ENCODE peak calls at places on chromosomes 2 and 18, in seven cellular contexts. F is brain microvascular endothelial cell, A is body of pancreas, W is BJ, Q is GM23338, N is heart right ventricle, C is dorsolateral prefrontal cortex. M is an unnamed sample.

GRCh38 chr2:28683100-28683706 is 68.4 kb upstream of the PPP1CB start:
- DNase-seq in N (peak), W (no peak), C (no peak), F (peak), Q (peak), A (peak), M (peak)

GRCh38 chr18:57441395-57441794 is 6.2 kb downstream of the ONECUT2 start:
- DNase-seq in N (no peak), W (no peak), A (no peak), C (no peak), Q (peak), F (no peak), M (peak)

GRCh38 chr2:54676656-54677055 is 46.8 kb upstream of the EML6 start:
- DNase-seq in C (no peak), A (no peak), F (no peak), W (no peak), Q (no peak), N (no peak), M (peak)

GRCh38 chr2:220704810-220705209 is 867.3 kb downstream of the EPHA4 start:
- DNase-seq in A (no peak), F (no peak), N (no peak), Q (no peak), C (no peak), W (no peak), M (no peak)

GRCh38 chr2:26670931-26671460 is 21.5 kb upstream of the KCNK3 start:
- DNase-seq in C (no peak), N (no peak), A (no peak), Q (no peak), W (no peak), F (no peak), M (no peak)

GRCh38 chr2:104091894-104092293 is 762.0 kb upstream of the POU3F3 start:
- DNase-seq in N (no peak), Q (peak), A (no peak), F (no peak), W (no peak), C (no peak), M (no peak)

GRCh38 chr2:108169982-108170625 is 69.7 kb upstream of the SULT1C3 start:
- DNase-seq in W (no peak), Q (peak), N (no peak), F (no peak), C (no peak), A (no peak), M (peak)

GRCh38 chr2:224987733-224988132 is 54.5 kb downstream of the DOCK10 start:
- DNase-seq in W (no peak), Q (no peak), C (no peak), N (no peak), F (no peak), A (no peak), M (no peak)

GRCh38 chr18:46950064-46950656 is 32.8 kb downstream of the KATNAL2 start:
- DNase-seq in C (no peak), A (no peak), Q (peak), W (no peak), N (no peak), F (peak), M (no peak)

GRCh38 chr2:207241198-207241597 is 75.5 kb upstream of the KLF7 start:
- DNase-seq in W (no peak), Q (no peak), F (no peak), N (no peak), C (no peak), A (no peak), M (peak)

GRCh38 chr2:71498261-71498701 is 44.9 kb downstream of the DYSF start:
- DNase-seq in A (no peak), W (peak), N (no peak), Q (no peak), C (no peak), F (peak), M (peak)

GRCh38 chr2:36486546-36487044 is 111.4 kb downstream of the FEZ2 start:
- DNase-seq in N (no peak), F (peak), Q (peak), A (no peak), C (no peak), W (peak), M (peak)

GRCh38 chr2:215136669-215137328 is 1.6 kb downstream of the ABCA12 start:
- DNase-seq in C (no peak), W (no peak), N (no peak), F (peak), Q (no peak), A (no peak), M (no peak)

GRCh38 chr2:55085113-55085713 is 35.0 kb upstream of the RTN4 start:
- DNase-seq in W (no peak), Q (no peak), F (no peak), A (no peak), C (no peak), N (no peak), M (no peak)

GRCh38 chr2:109098921-109099273 is 30.1 kb upstream of the SH3RF3 start:
- DNase-seq in A (no peak), Q (no peak), W (no peak), F (no peak), C (no peak), N (no peak), M (no peak)

GRCh38 chr2:242035858-242036652 is 166.5 kb downstream of the RTP5 start:
- DNase-seq in W (no peak), C (no peak), N (no peak), A (no peak), F (no peak), Q (no peak), M (no peak)

GRCh38 chr2:189217546-189217945 is 38.0 kb upstream of the COL5A2 start:
- DNase-seq in F (peak), N (no peak), C (no peak), A (no peak), Q (peak), W (peak), M (peak)

GRCh38 chr2:88808083-88808482 is 116.6 kb downstream of the RPIA start:
- DNase-seq in Q (no peak), W (no peak), A (no peak), F (no peak), N (no peak), C (no peak), M (no peak)

GRCh38 chr18:10689954-10690302 is 164.1 kb downstream of the NAPG start:
- DNase-seq in W (no peak), Q (no peak), F (no peak), N (no peak), C (no peak), A (no peak), M (no peak)

GRCh38 chr2:192070099-192070498 is 124.6 kb downstream of the TMEFF2 start:
- DNase-seq in F (no peak), Q (no peak), C (no peak), A (no peak), N (no peak), W (no peak), M (peak)

GRCh38 chr2:70523996-70524965 is 29.3 kb downstream of the TGFA start:
- DNase-seq in F (peak), C (no peak), Q (peak), A (peak), N (no peak), W (peak), M (no peak)

GRCh38 chr18:49214058-49214457 is 246.4 kb downstream of the DYM start:
- DNase-seq in W (no peak), N (no peak), A (no peak), Q (no peak), C (no peak), F (no peak), M (no peak)

GRCh38 chr2:232330068-232330999 is 48.2 kb upstream of the ALPP start:
- DNase-seq in N (no peak), A (no peak), W (no peak), Q (peak), C (no peak), F (no peak), M (no peak)

GRCh38 chr2:148720501-148720998 is 76.0 kb downstream of the EPC2 start:
- DNase-seq in W (no peak), F (no peak), Q (peak), C (peak), N (no peak), A (no peak), M (peak)

GRCh38 chr2:147846382-147847081 is 1.7 kb downstream of the ACVR2A start:
- DNase-seq in F (no peak), Q (no peak), N (no peak), C (no peak), A (no peak), W (no peak), M (peak)

GRCh38 chr2:226799976-226800940 is 638 bp upstream of the IRS1 start:
- DNase-seq in A (peak), F (no peak), Q (peak), N (no peak), C (peak), W (no peak), M (no peak)

GRCh38 chr18:77000527-77000926 is 132.1 kb downstream of the MBP start:
- DNase-seq in F (peak), C (no peak), A (peak), W (no peak), N (peak), Q (peak), M (peak)

GRCh38 chr2:207879536-207879935 is 109.8 kb upstream of the FZD5 start:
- DNase-seq in W (peak), N (no peak), F (peak), Q (no peak), C (no peak), A (no peak), M (peak)

GRCh38 chr18:23377669-23378469 is 75.2 kb upstream of the RIOK3 start:
- DNase-seq in W (peak), F (peak), Q (no peak), C (no peak), A (no peak), N (no peak), M (peak)

GRCh38 chr2:187993516-187993915 is 298.2 kb upstream of the GULP1 start:
- DNase-seq in F (peak), N (no peak), C (no peak), W (peak), A (no peak), Q (peak), M (peak)

GRCh38 chr18:48854780-48855179 is 96.0 kb downstream of the SMAD7 start:
- DNase-seq in N (no peak), W (no peak), Q (no peak), C (no peak), F (no peak), A (no peak), M (no peak)

GRCh38 chr18:7945882-7946281 is 378.8 kb downstream of the PTPRM start:
- DNase-seq in W (peak), F (peak), C (no peak), A (peak), N (no peak), Q (no peak), M (peak)

GRCh38 chr18:7855051-7855450 is 287.9 kb downstream of the PTPRM start:
- DNase-seq in Q (no peak), F (no peak), A (no peak), C (no peak), N (peak), W (no peak), M (no peak)

GRCh38 chr2:208280933-208281332 is 14.9 kb downstream of the PIKFYVE start:
- DNase-seq in N (no peak), F (peak), C (no peak), W (peak), A (no peak), Q (no peak), M (peak)

GRCh38 chr2:71995067-71995665 is 152.5 kb downstream of the CYP26B1 start:
- DNase-seq in A (no peak), Q (peak), F (peak), C (no peak), N (no peak), W (no peak), M (peak)

GRCh38 chr18:49161627-49162026 is 210.9 kb upstream of the SMAD7 start:
- DNase-seq in N (no peak), F (peak), Q (no peak), C (no peak), A (no peak), W (no peak), M (no peak)

GRCh38 chr18:76441002-76441667 is 53.9 kb downstream of the ZNF516 start:
- DNase-seq in Q (no peak), F (no peak), N (no peak), W (no peak), C (no peak), A (no peak), M (no peak)

GRCh38 chr2:229319558-229319957 is 48.5 kb upstream of the PID1 start:
- DNase-seq in F (no peak), C (no peak), W (no peak), Q (no peak), N (no peak), A (no peak), M (no peak)

GRCh38 chr2:239516286-239516953 is 115.6 kb upstream of the HDAC4 start:
- DNase-seq in Q (no peak), N (no peak), A (no peak), W (no peak), F (no peak), C (no peak), M (no peak)
- TF ChIP-seq CTCF in Q (no peak), N (no peak), A (no peak), W (no peak), F (no peak), C (no peak), M (no peak)

DNA sequence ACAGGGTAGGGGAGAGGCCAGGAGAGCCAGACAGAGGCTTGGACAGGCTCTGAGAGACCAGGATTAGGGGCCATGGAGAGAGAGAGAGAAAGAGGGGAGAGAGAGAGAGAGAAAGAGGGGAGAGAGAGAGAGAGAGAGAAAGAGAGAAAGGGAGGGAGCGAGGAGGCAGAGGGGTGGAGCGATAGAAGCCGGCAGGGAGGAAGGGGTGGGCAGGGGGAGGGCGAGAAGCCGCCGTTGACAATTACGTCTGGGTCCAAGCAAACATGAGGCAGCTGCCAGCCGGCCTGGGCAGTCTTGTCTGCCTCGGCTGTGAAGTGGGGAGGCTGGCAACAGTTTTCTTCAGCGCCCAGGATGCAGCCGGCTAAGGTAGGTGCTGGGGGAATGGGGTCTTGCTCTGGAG is at the start of gene KCNIP3:
- DNase-seq in A (peak), W (no peak), Q (peak), N (no peak), C (peak), F (no peak), M (peak)
- H3K4me3 ChIP-seq in A (no peak), W (no peak), Q (peak), N (no peak), C (peak), F (no peak), M (no peak)

GRCh38 chr2:159755788-159756187 is 42.2 kb downstream of the CD302 start:
- DNase-seq in Q (peak), W (no peak), C (no peak), F (peak), N (no peak), A (no peak), M (peak)
- TF ChIP-seq CTCF in Q (peak), W (peak), C (no peak), F (peak), N (no peak), A (peak), M (peak)

GRCh38 chr2:168146892-168147810 is 100.2 kb downstream of the STK39 start:
- DNase-seq in Q (no peak), C (no peak), W (no peak), F (no peak), A (no peak), N (no peak), M (no peak)
- H3K4me3 ChIP-seq in Q (no peak), C (no peak), W (no peak), F (no peak), A (no peak), N (no peak), M (no peak)

GRCh38 chr2:234479465-234479864 is 17.4 kb downstream of the ARL4C start:
- DNase-seq in Q (no peak), N (no peak), W (no peak), F (no peak), C (no peak), A (no peak), M (no peak)

GRCh38 chr2:234474654-234475053 is 22.2 kb downstream of the ARL4C start:
- DNase-seq in F (no peak), Q (no peak), A (no peak), C (no peak), N (no peak), W (no peak), M (no peak)

GRCh38 chr2:234478121-234478858 is 18.6 kb downstream of the ARL4C start:
- DNase-seq in C (no peak), F (no peak), W (no peak), A (no peak), Q (no peak), N (no peak), M (no peak)

GRCh38 chr2:234480337-234480736 is 16.5 kb downstream of the ARL4C start:
- DNase-seq in C (no peak), F (no peak), Q (no peak), A (no peak), N (no peak), W (no peak), M (no peak)

GRCh38 chr2:234476766-234477165 is 20.1 kb downstream of the ARL4C start:
- DNase-seq in C (no peak), N (no peak), F (no peak), W (no peak), A (no peak), Q (peak), M (no peak)
- TF ChIP-seq CTCF in C (no peak), N (no peak), F (no peak), W (no peak), A (no peak), Q (no peak), M (no peak)

DNA sequence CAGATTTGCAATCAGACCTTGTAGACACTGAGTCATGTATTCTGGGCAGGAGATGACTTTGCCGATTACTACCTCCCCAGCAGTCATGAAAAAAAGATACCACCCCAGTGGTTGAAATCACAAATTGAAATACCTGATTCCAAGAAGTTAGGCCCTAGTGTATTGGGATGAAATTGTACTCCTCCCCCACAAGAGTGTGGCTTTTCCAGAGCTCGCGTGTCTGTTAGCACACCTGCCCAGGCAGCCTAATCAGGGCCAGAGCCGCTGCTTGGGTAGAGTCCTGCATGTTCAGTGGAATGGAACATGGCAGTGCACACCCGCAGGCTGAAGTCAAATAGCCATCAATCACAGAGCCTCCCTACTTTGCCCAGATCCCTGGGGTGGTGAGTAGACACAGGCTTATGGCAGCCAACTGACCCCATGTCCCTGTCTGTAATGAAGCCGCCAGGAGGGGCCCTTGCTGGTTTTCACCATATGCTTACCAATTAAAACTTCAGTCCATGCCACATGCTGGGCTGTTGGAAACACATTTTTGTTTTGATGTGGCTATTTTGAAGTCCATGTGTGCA is 122.4 kb downstream of the TPGS2 start:
- DNase-seq in A (no peak), W (no peak), N (no peak), Q (no peak), F (no peak), C (no peak), M (peak)
- H3K4me3 ChIP-seq in A (no peak), W (no peak), N (no peak), Q (no peak), F (no peak), C (no peak), M (no peak)

GRCh38 chr18:12686100-12686499 is 16.4 kb downstream of the CEP76 start:
- DNase-seq in A (no peak), F (peak), N (no peak), C (no peak), Q (peak), W (no peak), M (peak)
- TF ChIP-seq CTCF in A (no peak), F (peak), N (no peak), C (no peak), Q (no peak), W (peak), M (peak)

GRCh38 chr18:28422577-28422976 is 245.6 kb upstream of the CDH2 start:
- DNase-seq in C (no peak), W (no peak), Q (no peak), N (no peak), F (no peak), A (no peak), M (no peak)
- H3K4me3 ChIP-seq in C (no peak), W (no peak), Q (peak), N (no peak), F (no peak), A (no peak), M (no peak)

GRCh38 chr2:230678018-230678417 is 34.6 kb upstream of the CAB39 start:
- DNase-seq in W (no peak), F (no peak), C (no peak), N (no peak), Q (no peak), A (no peak), M (no peak)

GRCh38 chr2:230677182-230677946 is 35.3 kb upstream of the CAB39 start:
- DNase-seq in A (no peak), N (no peak), F (no peak), Q (no peak), W (no peak), C (no peak), M (peak)

GRCh38 chr2:230682546-230682945 is 30.1 kb upstream of the CAB39 start:
- DNase-seq in N (no peak), A (no peak), C (no peak), Q (no peak), W (no peak), F (no peak), M (no peak)

GRCh38 chr2:230678451-230678850 is 34.2 kb upstream of the CAB39 start:
- DNase-seq in W (no peak), Q (no peak), F (no peak), N (no peak), A (no peak), C (no peak), M (no peak)

DNA sequence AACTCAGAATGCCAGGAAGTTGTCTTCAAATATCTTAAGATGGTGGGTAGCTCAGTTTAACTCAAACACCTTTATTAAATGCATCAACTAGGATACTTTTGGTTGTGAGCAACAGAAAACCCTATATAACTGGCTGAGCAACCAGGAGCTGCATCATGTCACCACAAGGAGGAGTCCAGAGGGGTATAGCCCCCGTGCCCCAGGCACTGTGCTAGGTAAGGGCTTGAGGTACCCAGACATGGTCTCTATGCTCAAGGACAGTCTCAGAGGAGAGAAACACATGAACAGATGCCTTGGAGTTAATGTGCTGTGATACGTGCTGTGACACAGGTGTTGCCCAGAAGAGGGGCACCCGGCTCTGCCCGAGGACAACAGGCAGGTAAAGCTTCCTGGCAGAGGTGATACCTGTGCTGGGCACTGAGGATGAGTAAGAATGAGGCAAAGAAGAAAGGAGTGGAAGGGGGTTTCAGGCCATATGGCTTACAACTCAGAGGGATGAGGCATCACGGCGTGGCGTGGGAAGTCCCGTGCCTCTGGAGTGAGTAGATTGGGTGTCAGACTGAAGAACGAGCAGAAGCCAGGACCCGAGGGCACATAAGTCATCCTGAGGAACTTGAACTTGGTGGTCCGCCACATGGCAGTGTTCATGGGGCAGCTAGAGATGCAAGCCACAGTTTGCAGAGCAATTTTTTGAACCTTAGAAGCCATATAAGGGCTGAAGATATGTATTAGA is 32.0 kb upstream of the CAB39 start:
- DNase-seq in W (peak), A (no peak), N (no peak), F (no peak), Q (no peak), C (no peak), M (peak)
- TF ChIP-seq CTCF in W (no peak), A (no peak), N (no peak), F (peak), Q (peak), C (no peak), M (no peak)